ENCODE peak calls at places on chromosomes 2 and 18, in eight cellular contexts. Y is H4; F is glutamatergic neuron; S is CD8-positive, alpha-beta T cell; G is AG10803; H is brain microvascular endothelial cell; L is activated naive CD8-positive, alpha-beta T cell treated with anti-CD3 and anti-CD28 coated beads, Interleukin-2, amount 50 U/mL, for 24 hours; B is RWPE1. X is an unnamed sample.
A peak's percentile ranks its signal among the peaks of the same experiment; 100 is the strongest.

GRCh38 chr18:59155140-59155539 is 15.5 kb downstream of the SEC11C start:
- DNase-seq in Y (peak; percentile 75), F (no peak), S (no peak), G (peak; percentile 96), H (no peak), L (no peak), B (no peak), X (peak; percentile 26)

GRCh38 chr18:11884396-11885030 is 23.6 kb downstream of the MPPE1 start:
- DNase-seq in Y (no peak), F (no peak), S (no peak), G (no peak), H (no peak), L (no peak), B (no peak), X (no peak)

GRCh38 chr2:228848638-228849037 is 422.4 kb downstream of the PID1 start:
- DNase-seq in Y (no peak), F (no peak), S (no peak), G (no peak), H (no peak), L (no peak), B (no peak), X (no peak)

GRCh38 chr2:1581965-1582625 is 162.2 kb downstream of the PXDN start:
- DNase-seq in Y (no peak), F (no peak), S (no peak), G (peak; percentile 54), H (no peak), L (no peak), B (no peak), X (peak; percentile 41)

GRCh38 chr2:113240915-113241911 is 37.5 kb downstream of the PAX8 start:
- DNase-seq in Y (peak; percentile 98), F (no peak), S (no peak), G (peak; percentile 98), H (peak; percentile 94), L (peak; percentile 70), B (peak; percentile 99), X (peak; percentile 94)

GRCh38 chr2:1881502-1881901 is 137.2 kb upstream of the PXDN start:
- DNase-seq in Y (no peak), F (no peak), S (no peak), G (no peak), H (no peak), L (no peak), B (no peak), X (no peak)

GRCh38 chr2:9897331-9897737 is 54.1 kb downstream of the TAF1B start:
- DNase-seq in Y (peak; percentile 46), F (no peak), S (no peak), G (peak; percentile 93), H (peak; percentile 95), L (peak; percentile 70), B (peak; percentile 83), X (peak; percentile 78)

GRCh38 chr18:75211002-75211621 is 515 bp downstream of the TSHZ1 start:
- DNase-seq in Y (no peak), F (no peak), S (no peak), G (no peak), H (no peak), L (peak; percentile 34), B (no peak), X (peak; percentile 69)

GRCh38 chr2:207984765-207985480 is 40.4 kb downstream of the PLEKHM3 start:
- DNase-seq in Y (no peak), F (no peak), S (no peak), G (no peak), H (no peak), L (no peak), B (no peak), X (no peak)

GRCh38 chr2:127115471-127116199 is 8.7 kb upstream of the BIN1 start:
- DNase-seq in Y (no peak), F (no peak), S (no peak), G (no peak), H (no peak), L (no peak), B (no peak), X (no peak)

GRCh38 chr2:62461707-62462106 is 44.3 kb downstream of the TMEM17 start:
- DNase-seq in Y (no peak), F (no peak), S (no peak), G (peak; percentile 62), H (no peak), L (no peak), B (peak; percentile 43), X (peak; percentile 82)

GRCh38 chr2:10303634-10304378 is 1.1 kb downstream of the HPCAL1 start:
- DNase-seq in Y (no peak), F (peak; percentile 50), S (no peak), G (peak; percentile 45), H (no peak), L (peak; percentile 52), B (peak; percentile 42), X (peak; percentile 75)

GRCh38 chr2:23505984-23506380 is 121.0 kb downstream of the KLHL29 start:
- DNase-seq in Y (no peak), F (no peak), S (no peak), G (peak; percentile 79), H (no peak), L (no peak), B (peak; percentile 50), X (peak; percentile 72)

GRCh38 chr18:56748698-56749268 is 97.6 kb downstream of the WDR7 start:
- DNase-seq in Y (peak; percentile 30), F (no peak), S (no peak), G (peak; percentile 50), H (peak; percentile 16), L (no peak), B (peak; percentile 8), X (peak; percentile 57)

GRCh38 chr2:160434254-160434948 is 59.2 kb downstream of the RBMS1 start:
- DNase-seq in Y (no peak), F (no peak), S (no peak), G (no peak), H (no peak), L (no peak), B (no peak), X (no peak)

GRCh38 chr2:98726735-98727368 is 4.1 kb downstream of the MGAT4A start:
- DNase-seq in Y (no peak), F (no peak), S (no peak), G (no peak), H (no peak), L (no peak), B (no peak), X (no peak)

GRCh38 chr2:216694201-216694825 is 1.0 kb downstream of the IGFBP5 start:
- DNase-seq in Y (no peak), F (peak; percentile 78), S (no peak), G (peak; percentile 33), H (peak; percentile 32), L (peak; percentile 51), B (no peak), X (peak; percentile 51)

GRCh38 chr2:239260546-239261327 is 140.1 kb downstream of the HDAC4 start:
- DNase-seq in Y (no peak), F (no peak), S (no peak), G (no peak), H (no peak), L (no peak), B (no peak), X (no peak)

GRCh38 chr2:102619414-102620319 is at the start of gene SLC9A2:
- DNase-seq in Y (no peak), F (peak; percentile 70), S (no peak), G (no peak), H (no peak), L (peak; percentile 8), B (no peak), X (peak; percentile 29)

GRCh38 chr2:106685180-106685897 is 198.2 kb downstream of the CD8B2 start:
- DNase-seq in Y (no peak), F (no peak), S (no peak), G (no peak), H (no peak), L (no peak), B (no peak), X (no peak)

GRCh38 chr18:61926532-61926931 is 33.7 kb upstream of the RNF152 start:
- DNase-seq in Y (no peak), F (no peak), S (no peak), G (no peak), H (no peak), L (peak; percentile 58), B (no peak), X (no peak)

GRCh38 chr2:134258684-134259408 is 5.0 kb downstream of the MGAT5 start:
- DNase-seq in Y (no peak), F (no peak), S (peak; percentile 54), G (peak; percentile 25), H (no peak), L (peak; percentile 32), B (no peak), X (no peak)

GRCh38 chr18:71388148-71388547 is 1099.3 kb downstream of the SOCS6 start:
- DNase-seq in Y (no peak), F (no peak), S (no peak), G (no peak), H (no peak), L (no peak), B (no peak), X (no peak)

GRCh38 chr2:120710256-120710655 is 25.4 kb upstream of the GLI2 start:
- DNase-seq in Y (no peak), F (no peak), S (no peak), G (peak; percentile 46), H (peak; percentile 83), L (no peak), B (no peak), X (no peak)

GRCh38 chr2:116489292-116489691 is 1325.2 kb upstream of the DDX18 start:
- DNase-seq in Y (no peak), F (no peak), S (no peak), G (no peak), H (no peak), L (no peak), B (no peak), X (no peak)

GRCh38 chr2:70897977-70898226 is 37.8 kb upstream of the ATP6V1B1 start:
- DNase-seq in Y (no peak), F (no peak), S (no peak), G (no peak), H (no peak), L (no peak), B (no peak), X (no peak)

GRCh38 chr18:52617931-52618330 is 277.9 kb downstream of the DCC start:
- DNase-seq in Y (no peak), F (no peak), S (no peak), G (peak; percentile 8), H (no peak), L (no peak), B (no peak), X (peak; percentile 7)

GRCh38 chr2:168056242-168056641 is 191.2 kb downstream of the STK39 start:
- DNase-seq in Y (no peak), F (no peak), S (no peak), G (no peak), H (no peak), L (no peak), B (no peak), X (no peak)

X was measured in GM03348.